ENCODE peak calls at places on chromosomes 11 and 22, in four cellular contexts. One of them, this sample, is unnamed.

GRCh38 chr22:46578824-46579561 is 41.2 kb upstream of the GRAMD4 start:
- DNase-seq in tibial nerve: no peak
- DNase-seq in thoracic aorta: peak
- DNase-seq in fibroblast of mammary gland: peak
- DNase-seq in this sample: peak

GRCh38 chr11:66904981-66905521 is 48.2 kb downstream of the LRFN4 start:
- DNase-seq in thoracic aorta: no peak
- DNase-seq in tibial nerve: no peak
- DNase-seq in fibroblast of mammary gland: no peak
- DNase-seq in this sample: no peak

GRCh38 chr22:19430890-19431541 is 517 bp downstream of the HIRA start:
- DNase-seq in fibroblast of mammary gland: peak
- DNase-seq in thoracic aorta: no peak
- DNase-seq in tibial nerve: no peak
- DNase-seq in this sample: peak

GRCh38 chr11:15062631-15063030 is 10.8 kb upstream of the CALCB start:
- DNase-seq in fibroblast of mammary gland: no peak
- DNase-seq in tibial nerve: no peak
- DNase-seq in thoracic aorta: no peak
- DNase-seq in this sample: no peak

GRCh38 chr11:25734592-25735211 is 597.2 kb upstream of the ANO3 start:
- DNase-seq in fibroblast of mammary gland: peak
- DNase-seq in tibial nerve: no peak
- DNase-seq in thoracic aorta: no peak
- DNase-seq in this sample: peak

GRCh38 chr11:118342503-118343161 is at the start of gene CD3D:
- DNase-seq in tibial nerve: no peak
- DNase-seq in fibroblast of mammary gland: no peak
- DNase-seq in thoracic aorta: no peak
- DNase-seq in this sample: no peak

GRCh38 chr11:12526789-12527188 is 147.4 kb upstream of the TEAD1 start:
- DNase-seq in tibial nerve: no peak
- DNase-seq in thoracic aorta: no peak
- DNase-seq in fibroblast of mammary gland: peak
- DNase-seq in this sample: peak

GRCh38 chr11:13008625-13009475 is at the start of gene RASSF10:
- DNase-seq in thoracic aorta: no peak
- DNase-seq in fibroblast of mammary gland: no peak
- DNase-seq in tibial nerve: no peak
- DNase-seq in this sample: no peak

GRCh38 chr11:33690290-33691050 is 10.2 kb downstream of the C11orf91 start:
- DNase-seq in tibial nerve: peak
- DNase-seq in thoracic aorta: peak
- DNase-seq in fibroblast of mammary gland: peak
- DNase-seq in this sample: peak

GRCh38 chr11:115527534-115528125 is 23.4 kb upstream of the CADM1 start:
- DNase-seq in fibroblast of mammary gland: no peak
- DNase-seq in thoracic aorta: no peak
- DNase-seq in tibial nerve: no peak
- DNase-seq in this sample: no peak

GRCh38 chr22:22235564-22235963 is 9.0 kb upstream of the VPREB1 start:
- DNase-seq in thoracic aorta: no peak
- DNase-seq in tibial nerve: no peak
- DNase-seq in fibroblast of mammary gland: peak
- DNase-seq in this sample: peak

GRCh38 chr22:19148417-19149046 is 1.6 kb downstream of the GSC2 start:
- DNase-seq in tibial nerve: no peak
- DNase-seq in thoracic aorta: no peak
- DNase-seq in fibroblast of mammary gland: no peak
- DNase-seq in this sample: no peak

GRCh38 chr11:112255075-112255739 is 5.5 kb downstream of the PLET1 start:
- DNase-seq in thoracic aorta: no peak
- DNase-seq in tibial nerve: no peak
- DNase-seq in fibroblast of mammary gland: peak
- DNase-seq in this sample: peak

GRCh38 chr11:63933459-63933858 is 5.3 kb upstream of the NAA40 start:
- DNase-seq in tibial nerve: no peak
- DNase-seq in fibroblast of mammary gland: no peak
- DNase-seq in thoracic aorta: no peak
- DNase-seq in this sample: no peak

GRCh38 chr11:71185411-71185810 is 67.0 kb downstream of the SHANK2 start:
- DNase-seq in tibial nerve: no peak
- DNase-seq in fibroblast of mammary gland: no peak
- DNase-seq in thoracic aorta: no peak
- DNase-seq in this sample: no peak

GRCh38 chr11:96567193-96567592 is 177.4 kb downstream of the JRKL start:
- DNase-seq in thoracic aorta: no peak
- DNase-seq in tibial nerve: no peak
- DNase-seq in fibroblast of mammary gland: peak
- DNase-seq in this sample: peak

GRCh38 chr22:36701166-36701713 is 2.3 kb downstream of the CACNG2 start:
- DNase-seq in fibroblast of mammary gland: no peak
- DNase-seq in tibial nerve: no peak
- DNase-seq in thoracic aorta: no peak
- DNase-seq in this sample: no peak

GRCh38 chr11:20355221-20356219 is 8.0 kb upstream of the HTATIP2 start:
- DNase-seq in fibroblast of mammary gland: peak
- DNase-seq in thoracic aorta: no peak
- DNase-seq in tibial nerve: no peak
- DNase-seq in this sample: peak

GRCh38 chr22:25475554-25476022 is 88.9 kb upstream of the GRK3 start:
- DNase-seq in fibroblast of mammary gland: peak
- DNase-seq in thoracic aorta: no peak
- DNase-seq in tibial nerve: no peak
- DNase-seq in this sample: peak

GRCh38 chr22:40588726-40589125 is 47.8 kb downstream of the MRTFA start:
- DNase-seq in fibroblast of mammary gland: peak
- DNase-seq in thoracic aorta: no peak
- DNase-seq in tibial nerve: no peak
- DNase-seq in this sample: peak

GRCh38 chr11:124174001-124174400 is 9.1 kb upstream of the OR10D3 start:
- DNase-seq in fibroblast of mammary gland: peak
- DNase-seq in thoracic aorta: no peak
- DNase-seq in tibial nerve: no peak
- DNase-seq in this sample: peak

GRCh38 chr11:35056391-35057093 is 82.4 kb upstream of the CD44 start:
- DNase-seq in tibial nerve: no peak
- DNase-seq in thoracic aorta: no peak
- DNase-seq in fibroblast of mammary gland: peak
- DNase-seq in this sample: peak

GRCh38 chr22:47540011-47540410 is 777.6 kb downstream of the TBC1D22A start:
- DNase-seq in fibroblast of mammary gland: no peak
- DNase-seq in tibial nerve: no peak
- DNase-seq in thoracic aorta: no peak
- DNase-seq in this sample: no peak

GRCh38 chr11:120013325-120014250 is 124.3 kb downstream of the TRIM29 start:
- DNase-seq in thoracic aorta: no peak
- DNase-seq in tibial nerve: no peak
- DNase-seq in fibroblast of mammary gland: peak
- DNase-seq in this sample: peak

GRCh38 chr22:42271906-42272305 is 1.5 kb upstream of the TCF20 start:
- DNase-seq in fibroblast of mammary gland: no peak
- DNase-seq in thoracic aorta: no peak
- DNase-seq in tibial nerve: no peak
- DNase-seq in this sample: no peak

DNA sequence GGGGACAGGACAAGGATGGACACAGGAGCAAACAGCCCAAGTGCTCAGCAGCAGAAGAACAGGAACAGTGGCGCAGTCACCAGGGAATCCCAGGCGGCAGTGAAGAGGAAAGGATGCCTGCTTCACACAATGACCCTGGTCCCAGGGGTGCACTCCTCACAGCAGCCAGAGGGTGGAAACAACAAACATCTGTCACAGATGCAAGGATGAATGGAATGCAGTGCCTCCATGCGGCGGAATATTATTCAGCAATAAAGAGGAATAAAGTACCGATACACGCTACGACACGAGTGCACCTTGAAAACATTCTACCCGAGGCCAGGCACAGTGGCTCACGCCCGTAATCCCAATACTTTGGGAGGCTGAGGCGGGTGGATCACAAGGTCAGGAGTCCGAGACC is 12.7 kb downstream of the CSNK1E start:
- DNase-seq in thoracic aorta: no peak
- DNase-seq in tibial nerve: peak
- DNase-seq in fibroblast of mammary gland: peak
- DNase-seq in this sample: peak
- TF ChIP-seq CTCF in thoracic aorta: no peak
- TF ChIP-seq CTCF in tibial nerve: peak
- TF ChIP-seq CTCF in fibroblast of mammary gland: peak
- TF ChIP-seq CTCF in this sample: peak

DNA sequence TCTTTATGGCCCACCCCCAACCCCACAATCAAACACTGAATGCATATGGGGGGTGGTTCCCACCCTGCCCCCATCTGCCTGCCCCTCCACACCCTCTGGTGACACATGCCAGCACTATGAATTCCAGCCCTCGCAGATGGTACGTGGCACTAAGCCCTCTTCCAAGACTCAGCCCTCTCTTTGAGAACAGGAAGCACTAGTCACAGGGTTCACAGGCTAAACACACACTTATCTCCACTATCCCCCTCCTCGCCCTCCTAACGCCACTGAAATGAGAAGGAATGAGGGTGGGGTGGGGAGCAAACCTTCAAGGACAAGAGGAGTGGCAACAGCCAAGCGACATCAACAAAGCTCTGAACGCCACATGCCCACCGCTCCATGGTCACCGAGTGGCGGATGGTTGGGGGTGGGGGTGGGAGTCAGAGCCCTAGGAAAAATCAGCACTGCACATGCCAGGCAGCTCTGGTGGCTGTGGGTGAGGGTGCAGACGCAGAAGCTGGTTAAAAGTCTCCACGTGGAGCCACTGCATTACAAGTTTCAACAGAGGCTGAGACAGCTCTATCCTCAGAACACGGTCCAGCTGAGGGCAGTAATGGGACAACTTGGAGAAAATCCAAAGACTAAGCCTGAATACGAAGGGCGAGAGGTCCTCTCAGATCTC is 33.6 kb downstream of the TMEM184B start:
- DNase-seq in thoracic aorta: peak
- DNase-seq in fibroblast of mammary gland: peak
- DNase-seq in tibial nerve: no peak
- DNase-seq in this sample: peak
- TF ChIP-seq CTCF in thoracic aorta: no peak
- TF ChIP-seq CTCF in fibroblast of mammary gland: peak
- TF ChIP-seq CTCF in tibial nerve: peak
- TF ChIP-seq CTCF in this sample: peak

DNA sequence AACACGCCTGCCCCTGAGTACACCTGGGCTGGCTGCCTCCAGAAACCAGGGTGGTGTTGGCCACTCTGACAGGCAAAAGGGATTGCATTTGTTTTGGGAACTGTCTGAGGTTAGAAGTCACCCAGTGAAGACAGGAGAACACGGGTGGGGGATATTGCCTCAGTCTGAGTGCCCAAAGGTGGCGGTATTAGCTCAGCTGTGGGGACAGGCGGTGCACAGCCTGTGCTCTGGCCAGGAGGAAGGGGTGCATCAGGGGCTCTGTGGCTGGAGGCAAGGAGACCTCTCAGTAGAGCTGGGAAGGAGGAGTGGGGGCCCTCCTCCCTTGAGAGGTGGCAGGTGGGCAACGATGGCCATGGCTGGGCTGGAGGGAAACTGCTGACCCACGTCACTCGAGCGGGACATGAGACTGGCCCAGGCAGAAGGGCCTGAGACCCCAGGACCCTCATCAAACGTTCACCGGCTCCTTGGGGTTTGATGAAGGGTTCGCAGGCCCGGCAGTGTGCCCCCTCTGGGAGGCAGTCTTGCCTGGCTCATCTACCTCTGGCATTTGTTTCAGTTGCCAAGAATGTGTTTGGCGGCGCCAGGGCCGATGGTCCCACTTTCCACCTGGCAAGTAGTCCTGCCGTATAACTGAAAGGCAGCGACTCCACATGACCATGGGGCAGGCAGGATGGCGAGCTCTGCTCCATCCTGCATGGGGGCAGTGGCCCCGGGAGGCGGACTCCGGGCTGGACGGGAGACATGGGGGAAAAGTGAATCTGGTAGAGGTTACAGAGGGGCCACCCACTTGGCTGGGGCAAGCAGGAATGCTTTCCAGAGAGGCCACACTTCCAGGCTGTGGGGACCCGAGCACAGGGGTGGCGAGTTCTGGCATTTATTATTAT is 52.8 kb upstream of the SMIM38 start:
- DNase-seq in thoracic aorta: no peak
- DNase-seq in tibial nerve: no peak
- DNase-seq in fibroblast of mammary gland: peak
- DNase-seq in this sample: peak
- TF ChIP-seq CTCF in thoracic aorta: no peak
- TF ChIP-seq CTCF in tibial nerve: no peak
- TF ChIP-seq CTCF in fibroblast of mammary gland: peak
- TF ChIP-seq CTCF in this sample: peak

GRCh38 chr11:6817668-6818067 is 18.2 kb upstream of the OR6A2 start:
- DNase-seq in fibroblast of mammary gland: no peak
- DNase-seq in thoracic aorta: no peak
- DNase-seq in tibial nerve: no peak
- DNase-seq in this sample: peak
- TF ChIP-seq CTCF in fibroblast of mammary gland: no peak
- TF ChIP-seq CTCF in thoracic aorta: no peak
- TF ChIP-seq CTCF in tibial nerve: no peak
- TF ChIP-seq CTCF in this sample: peak